ENCODE peak calls at places on chromosomes 16 and 17, in four cellular contexts. One of them, this sample, is unnamed.

GRCh38 chr17:42183741-42184711 is 1.2 kb downstream of the HCRT start:
- DNase-seq in fibroblast of pulmonary artery: peak
- DNase-seq in cardiac fibroblast: peak
- DNase-seq in Kasumi-1: peak
- DNase-seq in this sample: peak

GRCh38 chr16:4327782-4328579 is 12.1 kb downstream of the GLIS2 start:
- DNase-seq in cardiac fibroblast: peak
- DNase-seq in Kasumi-1: peak
- DNase-seq in fibroblast of pulmonary artery: peak
- DNase-seq in this sample: peak

GRCh38 chr16:11309895-11310633 is 28.9 kb upstream of the PRM1 start:
- DNase-seq in Kasumi-1: no peak
- DNase-seq in cardiac fibroblast: no peak
- DNase-seq in fibroblast of pulmonary artery: no peak
- DNase-seq in this sample: peak

GRCh38 chr16:8901318-8901861 is 19.2 kb downstream of the LITAFD start:
- DNase-seq in fibroblast of pulmonary artery: no peak
- DNase-seq in Kasumi-1: no peak
- DNase-seq in cardiac fibroblast: no peak
- DNase-seq in this sample: no peak

GRCh38 chr16:7272567-7273158 is 60.0 kb upstream of the RBFOX1 start:
- DNase-seq in cardiac fibroblast: no peak
- DNase-seq in Kasumi-1: no peak
- DNase-seq in fibroblast of pulmonary artery: no peak
- DNase-seq in this sample: no peak

GRCh38 chr16:77868478-77868877 is 80.1 kb downstream of the VAT1L start:
- DNase-seq in Kasumi-1: peak
- DNase-seq in fibroblast of pulmonary artery: no peak
- DNase-seq in cardiac fibroblast: no peak
- DNase-seq in this sample: no peak

GRCh38 chr17:58112970-58113631 is 29.9 kb downstream of the DYNLL2 start:
- DNase-seq in Kasumi-1: peak
- DNase-seq in fibroblast of pulmonary artery: peak
- DNase-seq in cardiac fibroblast: peak
- DNase-seq in this sample: peak

GRCh38 chr17:36602030-36602737 is 801 bp downstream of the MRM1 start:
- DNase-seq in Kasumi-1: no peak
- DNase-seq in fibroblast of pulmonary artery: no peak
- DNase-seq in cardiac fibroblast: peak
- DNase-seq in this sample: peak

GRCh38 chr17:65071861-65072260 is 15.3 kb upstream of the GNA13 start:
- DNase-seq in fibroblast of pulmonary artery: no peak
- DNase-seq in Kasumi-1: no peak
- DNase-seq in cardiac fibroblast: no peak
- DNase-seq in this sample: no peak

GRCh38 chr17:29357232-29357631 is 32.9 kb upstream of the TAOK1 start:
- DNase-seq in Kasumi-1: no peak
- DNase-seq in fibroblast of pulmonary artery: no peak
- DNase-seq in cardiac fibroblast: no peak
- DNase-seq in this sample: no peak

GRCh38 chr16:49617016-49617569 is 238.8 kb downstream of the ZNF423 start:
- DNase-seq in fibroblast of pulmonary artery: no peak
- DNase-seq in cardiac fibroblast: no peak
- DNase-seq in Kasumi-1: no peak
- DNase-seq in this sample: no peak

GRCh38 chr17:51995797-51996403 is 162.6 kb downstream of the CA10 start:
- DNase-seq in cardiac fibroblast: no peak
- DNase-seq in Kasumi-1: no peak
- DNase-seq in fibroblast of pulmonary artery: no peak
- DNase-seq in this sample: no peak

GRCh38 chr16:55204923-55205322 is 119.1 kb upstream of the IRX6 start:
- DNase-seq in fibroblast of pulmonary artery: no peak
- DNase-seq in Kasumi-1: no peak
- DNase-seq in cardiac fibroblast: no peak
- DNase-seq in this sample: no peak

GRCh38 chr17:77002103-77003045 is 134.2 kb downstream of the MGAT5B start:
- DNase-seq in fibroblast of pulmonary artery: peak
- DNase-seq in Kasumi-1: no peak
- DNase-seq in cardiac fibroblast: peak
- DNase-seq in this sample: no peak

GRCh38 chr17:8476741-8477140 is 41.1 kb downstream of the NDEL1 start:
- DNase-seq in fibroblast of pulmonary artery: no peak
- DNase-seq in cardiac fibroblast: no peak
- DNase-seq in Kasumi-1: no peak
- DNase-seq in this sample: no peak

GRCh38 chr17:83203073-83203471 is 123.7 kb downstream of the METRNL start:
- DNase-seq in Kasumi-1: no peak
- DNase-seq in fibroblast of pulmonary artery: peak
- DNase-seq in cardiac fibroblast: peak
- DNase-seq in this sample: no peak

GRCh38 chr17:57862990-57863667 is 13.3 kb upstream of the MRPS23 start:
- DNase-seq in cardiac fibroblast: no peak
- DNase-seq in Kasumi-1: no peak
- DNase-seq in fibroblast of pulmonary artery: no peak
- DNase-seq in this sample: no peak

GRCh38 chr16:11674818-11675560 is 6.7 kb downstream of the SNN start:
- DNase-seq in Kasumi-1: no peak
- DNase-seq in fibroblast of pulmonary artery: peak
- DNase-seq in cardiac fibroblast: peak
- DNase-seq in this sample: no peak

GRCh38 chr17:57124053-57124452 is 39.0 kb downstream of the AKAP1 start:
- DNase-seq in cardiac fibroblast: no peak
- DNase-seq in fibroblast of pulmonary artery: no peak
- DNase-seq in Kasumi-1: no peak
- DNase-seq in this sample: peak

GRCh38 chr17:20926532-20926931 is 116.3 kb downstream of the USP22 start:
- DNase-seq in fibroblast of pulmonary artery: peak
- DNase-seq in Kasumi-1: no peak
- DNase-seq in cardiac fibroblast: peak
- DNase-seq in this sample: no peak

This sample was measured in OCI-M1.